ENCODE peak calls at places on chromosomes 5 and 9, in seven cellular contexts. K is neuronal stem cell, V is mesenchymal stem cell, T is H9, P is mesendoderm, L is trophoblast cell, A is H1. Q is an unnamed sample.

GRCh38 chr9:69307446-69308216 is 17.4 kb upstream of the ENTREP1 start:
- DNase-seq in K (peak), V (peak), T (peak), P (peak), L (peak), A (peak), Q (peak)

GRCh38 chr9:137613259-137613658 is 5.5 kb upstream of the EHMT1 start:
- DNase-seq in K (no peak), V (no peak), T (no peak), P (no peak), L (no peak), A (no peak), Q (no peak)

GRCh38 chr9:121196389-121196788 is 5.3 kb downstream of the RAB14 start:
- DNase-seq in K (no peak), V (no peak), T (no peak), P (no peak), L (no peak), A (no peak), Q (no peak)

GRCh38 chr5:56330806-56331205 is 97.7 kb upstream of the ANKRD55 start:
- DNase-seq in K (no peak), V (no peak), T (no peak), P (no peak), L (no peak), A (no peak), Q (no peak)

GRCh38 chr5:125409496-125410351 is 663.3 kb upstream of the ZNF608 start:
- DNase-seq in K (peak), V (peak), T (no peak), P (peak), L (no peak), A (no peak), Q (peak)

GRCh38 chr5:2378108-2378507 is 373.4 kb downstream of the IRX2 start:
- DNase-seq in K (no peak), V (no peak), T (no peak), P (no peak), L (no peak), A (no peak), Q (no peak)

GRCh38 chr5:78327761-78328510 is 32.5 kb upstream of the SCAMP1 start:
- DNase-seq in K (no peak), V (no peak), T (no peak), P (no peak), L (no peak), A (no peak), Q (no peak)

GRCh38 chr5:101424530-101425175 is 521.6 kb upstream of the ST8SIA4 start:
- DNase-seq in K (no peak), V (peak), T (no peak), P (no peak), L (no peak), A (no peak), Q (peak)

GRCh38 chr9:114592356-114592755 is 4.8 kb downstream of the ATP6V1G1 start:
- DNase-seq in K (no peak), V (peak), T (no peak), P (peak), L (no peak), A (no peak), Q (peak)

GRCh38 chr5:55052383-55052931 is 28.4 kb downstream of the GZMK start:
- DNase-seq in K (no peak), V (no peak), T (no peak), P (no peak), L (no peak), A (no peak), Q (peak)

GRCh38 chr5:1658665-1659064 is 134.9 kb upstream of the LPCAT1 start:
- DNase-seq in K (no peak), V (no peak), T (no peak), P (no peak), L (no peak), A (no peak), Q (no peak)

GRCh38 chr9:111399772-111400563 is 69.9 kb upstream of the OR2K2 start:
- DNase-seq in K (no peak), V (peak), T (peak), P (peak), L (no peak), A (peak), Q (peak)

GRCh38 chr9:15873573-15874177 is 320.8 kb downstream of the CCDC171 start:
- DNase-seq in K (peak), V (peak), T (no peak), P (peak), L (no peak), A (no peak), Q (peak)

GRCh38 chr5:35971186-35971877 is 19.9 kb downstream of the UGT3A1 start:
- DNase-seq in K (no peak), V (no peak), T (no peak), P (no peak), L (peak), A (no peak), Q (no peak)

GRCh38 chr5:63555874-63556273 is 406.4 kb downstream of the HTR1A start:
- DNase-seq in K (no peak), V (no peak), T (no peak), P (peak), L (no peak), A (no peak), Q (no peak)

GRCh38 chr9:34590376-34591090 is 1.0 kb upstream of the CNTFR start:
- DNase-seq in K (no peak), V (peak), T (peak), P (no peak), L (no peak), A (no peak), Q (no peak)

GRCh38 chr5:107875834-107876233 is 205.1 kb upstream of the EFNA5 start:
- DNase-seq in K (no peak), V (peak), T (no peak), P (peak), L (peak), A (no peak), Q (peak)

DNA sequence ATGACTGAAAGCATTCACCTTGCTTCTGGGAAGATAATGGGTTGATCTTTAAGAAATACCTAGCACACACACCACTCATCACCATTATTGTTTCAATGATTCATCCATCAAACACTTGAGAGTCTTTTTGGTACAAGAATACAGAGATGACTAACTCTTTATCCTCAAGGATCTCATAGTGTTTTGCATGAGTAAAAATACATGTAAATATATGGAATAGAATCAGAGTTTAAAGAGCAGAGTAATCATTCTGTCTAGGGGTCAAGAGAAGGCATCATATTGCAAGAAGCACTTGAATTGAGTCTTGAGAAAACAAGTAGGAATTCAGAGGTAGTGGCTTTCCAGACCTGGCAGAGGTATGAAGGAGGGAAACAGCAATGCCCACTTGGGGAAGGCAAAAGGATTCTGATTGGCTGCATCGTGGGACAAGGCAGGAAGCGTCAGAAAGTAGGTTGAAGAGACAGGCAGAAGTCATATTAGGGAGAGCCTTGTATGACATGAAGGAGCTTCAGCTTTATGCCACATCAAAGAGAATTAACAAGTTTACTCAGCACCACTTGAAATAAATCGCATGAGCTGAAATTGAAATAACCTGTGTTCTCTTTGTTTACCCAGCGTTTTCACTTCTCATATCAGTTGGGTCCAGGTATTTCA is 542.5 kb downstream of the TLE1 start:
- DNase-seq in K (no peak), V (no peak), T (no peak), P (no peak), L (no peak), A (no peak), Q (peak)
- H4K8ac ChIP-seq in K (no peak), V (no peak), T (no peak), P (no peak), L (no peak), A (no peak), Q (no peak)

GRCh38 chr9:120151806-120152205 is 428.2 kb downstream of the CDK5RAP2 start:
- DNase-seq in K (peak), V (no peak), T (no peak), P (no peak), L (no peak), A (no peak), Q (no peak)
- H4K8ac ChIP-seq in K (no peak), V (no peak), T (no peak), P (no peak), L (no peak), A (no peak), Q (no peak)

GRCh38 chr5:180688326-180689070 is 39.1 kb upstream of the FLT4 start:
- DNase-seq in K (no peak), V (no peak), T (no peak), P (no peak), L (peak), A (no peak), Q (no peak)

GRCh38 chr5:180692426-180692825 is 43.0 kb upstream of the FLT4 start:
- DNase-seq in K (no peak), V (no peak), T (no peak), P (no peak), L (no peak), A (no peak), Q (no peak)

GRCh38 chr5:180690562-180690961 is 41.2 kb upstream of the FLT4 start:
- DNase-seq in K (no peak), V (no peak), T (no peak), P (no peak), L (no peak), A (no peak), Q (no peak)

GRCh38 chr5:180691046-180691445 is 41.6 kb upstream of the FLT4 start:
- DNase-seq in K (no peak), V (no peak), T (no peak), P (no peak), L (no peak), A (no peak), Q (no peak)

GRCh38 chr5:180689071-180689694 is 39.8 kb upstream of the FLT4 start:
- DNase-seq in K (no peak), V (no peak), T (no peak), P (peak), L (no peak), A (no peak), Q (no peak)
- H4K8ac ChIP-seq in K (no peak), V (no peak), T (no peak), P (no peak), L (no peak), A (no peak), Q (no peak)

GRCh38 chr5:16534280-16534679 is 68.7 kb upstream of the ZNF622 start:
- DNase-seq in K (no peak), V (no peak), T (no peak), P (no peak), L (no peak), A (no peak), Q (no peak)
- H4K8ac ChIP-seq in K (no peak), V (no peak), T (no peak), P (no peak), L (no peak), A (no peak), Q (no peak)